ENCODE peak calls at places on chromosomes 7 and 10, in four cellular contexts. F, I, P and A are unnamed samples.

GRCh38 chr7:90345548-90346319 is 782 bp upstream of the GTPBP10 start:
- DNase-seq in F (no peak), I (peak; percentile 20), P (no peak), A (peak; percentile 39)

GRCh38 chr7:133482626-133483025 is 229.7 kb downstream of the EXOC4 start:
- DNase-seq in F (no peak), P (no peak), I (no peak), A (no peak)

GRCh38 chr10:129528376-129528978 is 61.4 kb downstream of the MGMT start:
- DNase-seq in F (no peak), I (no peak), P (no peak), A (no peak)

GRCh38 chr10:76429642-76430041 is 998.2 kb downstream of the LRMDA start:
- DNase-seq in F (no peak), P (no peak), I (no peak), A (no peak)

GRCh38 chr10:48526846-48527505 is 77.9 kb downstream of the ARHGAP22 start:
- DNase-seq in P (no peak), F (no peak), I (no peak), A (no peak)

GRCh38 chr7:28755255-28755654 is 202.9 kb downstream of the TRIL start:
- DNase-seq in P (no peak), I (no peak), F (no peak), A (no peak)

GRCh38 chr7:121366852-121367431 is 29.2 kb downstream of the FAM3C start:
- DNase-seq in P (no peak), I (peak; percentile 48), F (no peak), A (peak; percentile 41)

GRCh38 chr7:158413962-158414961 is 173.4 kb downstream of the PTPRN2 start:
- DNase-seq in I (no peak), P (no peak), F (no peak), A (no peak)

GRCh38 chr10:63637833-63638443 is 116.7 kb downstream of the REEP3 start:
- DNase-seq in F (no peak), P (no peak), I (no peak), A (no peak)

GRCh38 chr10:110414563-110415309 is 83.0 kb upstream of the DUSP5 start:
- DNase-seq in I (no peak), P (no peak), F (peak; percentile 99), A (no peak)

GRCh38 chr10:110411047-110411410 is 86.7 kb upstream of the DUSP5 start:
- DNase-seq in F (no peak), I (no peak), P (no peak), A (no peak)

GRCh38 chr10:110415809-110416208 is 81.9 kb upstream of the DUSP5 start:
- DNase-seq in F (no peak), I (no peak), P (no peak), A (no peak)

GRCh38 chr10:110413903-110414562 is 83.7 kb upstream of the DUSP5 start:
- DNase-seq in I (no peak), P (no peak), F (no peak), A (no peak)

GRCh38 chr10:110413049-110413783 is 84.5 kb upstream of the DUSP5 start:
- DNase-seq in I (no peak), F (no peak), P (no peak), A (no peak)
- TF ChIP-seq POLR2AphosphoS5 in I (no peak), F (no peak), P (no peak), A (no peak)

DNA sequence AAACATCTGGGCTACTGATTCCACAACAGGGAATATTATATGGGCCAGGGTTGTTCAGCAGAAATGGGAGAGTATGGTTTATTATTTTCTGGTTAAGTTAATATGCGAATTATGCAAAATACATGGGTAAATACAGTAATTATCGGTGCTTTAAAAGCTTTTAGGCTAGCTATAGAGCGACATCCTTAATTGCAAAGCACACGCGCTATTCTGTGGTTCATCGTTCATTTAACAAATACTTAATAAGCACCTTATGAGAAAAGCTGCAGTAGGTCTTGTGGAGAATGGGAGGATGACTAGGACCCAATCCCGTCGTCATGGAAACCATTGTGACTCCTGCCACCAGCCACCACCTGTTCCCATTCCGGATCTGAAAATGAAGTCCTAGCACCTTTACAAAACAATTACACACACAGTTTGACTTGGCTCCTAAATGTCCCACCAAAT is 615 bp upstream of the CEP41 start:
- DNase-seq in F (no peak), P (no peak), I (no peak), A (peak; percentile 38)
- TF ChIP-seq NRF1 in F (no peak), P (no peak), I (peak; percentile 74), A (no peak)

DNA sequence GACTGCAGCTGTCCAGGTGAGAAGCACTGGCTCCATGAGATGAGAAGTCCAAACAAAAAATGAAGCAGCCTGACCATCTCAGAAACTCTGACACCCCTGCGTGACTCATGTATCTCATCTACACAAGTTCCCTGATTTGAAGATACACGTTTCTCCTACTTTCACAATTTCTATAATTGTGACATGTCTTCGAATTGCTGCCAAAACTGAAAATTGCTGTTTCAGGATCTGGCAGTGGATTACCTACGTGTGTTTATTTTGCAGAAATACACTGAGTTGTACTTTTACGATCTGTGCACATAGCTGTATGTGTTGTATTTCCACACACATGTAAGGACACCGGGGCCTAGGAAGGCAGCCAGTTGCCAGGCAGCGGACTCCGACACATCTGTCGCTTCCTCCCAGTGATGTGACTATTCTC is 53.2 kb downstream of the LARP4B start:
- DNase-seq in I (no peak), P (no peak), F (no peak), A (no peak)
- TF ChIP-seq POLR2AphosphoS5 in I (no peak), P (no peak), F (no peak), A (no peak)

GRCh38 chr10:61964949-61965693 is 63.6 kb downstream of the ARID5B start:
- DNase-seq in I (no peak), F (no peak), P (no peak), A (no peak)

GRCh38 chr10:61963669-61964058 is 62.2 kb downstream of the ARID5B start:
- DNase-seq in P (no peak), F (no peak), I (no peak), A (no peak)

GRCh38 chr10:61961278-61961677 is 59.8 kb downstream of the ARID5B start:
- DNase-seq in F (peak; percentile 72), I (no peak), P (no peak), A (no peak)

GRCh38 chr10:61965694-61966284 is 64.3 kb downstream of the ARID5B start:
- DNase-seq in F (no peak), I (no peak), P (no peak), A (no peak)

DNA sequence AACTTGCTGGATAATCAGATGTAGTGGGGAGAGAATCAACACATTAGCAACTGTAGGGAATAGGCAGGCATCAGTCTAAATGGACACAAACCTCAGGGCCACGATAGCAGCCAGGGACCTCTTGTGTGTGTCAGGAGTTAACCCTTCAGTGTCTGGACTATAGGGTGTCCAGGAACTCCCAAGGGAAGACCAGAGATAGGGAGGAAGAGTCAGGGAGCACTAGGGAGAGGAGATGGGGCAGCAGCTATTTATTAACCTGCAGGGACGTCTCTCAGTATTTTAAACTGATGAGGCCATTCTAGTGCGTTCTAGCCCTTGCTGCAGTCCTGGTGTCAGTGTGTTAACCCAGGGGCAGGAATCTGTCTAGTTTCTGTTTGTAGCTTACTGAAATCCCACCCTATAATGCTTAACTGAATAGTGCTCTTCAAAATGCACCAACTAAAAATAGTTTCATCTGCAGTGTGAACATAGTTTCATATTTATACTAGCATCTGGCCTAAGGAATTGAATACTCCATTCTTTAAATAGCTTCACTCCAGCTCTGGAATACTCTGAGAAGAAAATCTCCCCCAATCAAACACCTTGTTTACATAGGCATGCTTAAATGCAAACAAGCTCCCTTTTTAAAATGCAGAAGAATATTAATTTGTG is 62.7 kb downstream of the ARID5B start:
- DNase-seq in P (no peak), I (no peak), F (no peak), A (no peak)
- TF ChIP-seq NRF1 in P (no peak), I (no peak), F (no peak), A (no peak)

GRCh38 chr10:21534611-21535493 is 820 bp downstream of the MLLT10 start:
- DNase-seq in F (no peak), P (no peak), I (peak; percentile 81), A (peak; percentile 78)
- TF ChIP-seq POLR2AphosphoS5 in F (no peak), P (peak; percentile 45), I (peak; percentile 60), A (no peak)

DNA sequence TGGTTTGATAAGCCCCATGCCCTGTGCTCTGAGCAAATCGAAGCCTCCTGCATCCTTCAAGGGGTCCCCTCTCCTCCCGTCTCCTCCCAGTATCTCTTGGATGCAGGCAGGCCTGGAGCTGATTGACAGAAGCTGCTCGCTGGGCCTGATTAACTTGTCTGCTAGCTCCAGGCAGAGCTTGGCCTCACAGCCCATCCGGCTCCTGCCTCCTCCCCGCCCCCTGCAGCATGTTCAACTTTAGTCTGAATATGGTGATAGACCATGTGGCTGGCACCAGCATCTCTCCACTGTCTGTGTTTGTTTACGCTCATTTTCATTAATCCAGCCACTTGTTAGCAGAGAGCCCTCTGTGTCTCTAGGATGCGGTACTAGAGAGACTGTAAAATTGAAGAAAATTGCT is 432.2 kb downstream of the DPP6 start:
- DNase-seq in I (no peak), F (no peak), P (no peak), A (peak; percentile 82)
- TF ChIP-seq NRF1 in I (no peak), F (no peak), P (no peak), A (no peak)

GRCh38 chr10:119410361-119411116 is 132.0 kb downstream of the RGS10 start:
- DNase-seq in P (no peak), I (no peak), F (no peak), A (no peak)

GRCh38 chr10:119408969-119409371 is 133.5 kb downstream of the RGS10 start:
- DNase-seq in F (no peak), P (no peak), I (no peak), A (no peak)

GRCh38 chr10:119408072-119408471 is 134.4 kb downstream of the RGS10 start:
- DNase-seq in P (no peak), F (no peak), I (no peak), A (no peak)

GRCh38 chr10:119409385-119409784 is 133.1 kb downstream of the RGS10 start:
- DNase-seq in P (no peak), I (no peak), F (no peak), A (no peak)

DNA sequence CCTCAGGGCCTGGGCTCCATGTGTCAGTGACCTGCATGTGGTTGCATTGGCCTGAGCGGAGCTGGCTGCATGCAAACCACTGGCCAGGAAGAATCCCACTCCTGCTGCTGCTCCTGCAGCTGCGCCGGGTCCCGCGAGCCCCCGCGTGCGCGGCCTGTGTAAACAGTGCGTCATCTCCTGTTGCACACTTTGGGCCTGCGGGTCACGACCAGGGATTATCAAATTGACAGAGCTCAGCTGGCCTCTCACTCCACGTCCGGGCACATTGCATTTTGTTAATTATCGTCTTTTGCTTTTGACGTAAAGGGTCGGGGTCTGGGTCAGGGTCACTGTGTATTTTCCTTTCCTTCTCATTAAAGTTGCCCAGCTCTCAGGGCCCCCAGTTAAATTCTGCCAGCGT is 132.6 kb downstream of the RGS10 start:
- DNase-seq in I (no peak), P (no peak), F (no peak), A (no peak)
- TF ChIP-seq POLR2AphosphoS5 in I (no peak), P (no peak), F (no peak), A (no peak)

DNA sequence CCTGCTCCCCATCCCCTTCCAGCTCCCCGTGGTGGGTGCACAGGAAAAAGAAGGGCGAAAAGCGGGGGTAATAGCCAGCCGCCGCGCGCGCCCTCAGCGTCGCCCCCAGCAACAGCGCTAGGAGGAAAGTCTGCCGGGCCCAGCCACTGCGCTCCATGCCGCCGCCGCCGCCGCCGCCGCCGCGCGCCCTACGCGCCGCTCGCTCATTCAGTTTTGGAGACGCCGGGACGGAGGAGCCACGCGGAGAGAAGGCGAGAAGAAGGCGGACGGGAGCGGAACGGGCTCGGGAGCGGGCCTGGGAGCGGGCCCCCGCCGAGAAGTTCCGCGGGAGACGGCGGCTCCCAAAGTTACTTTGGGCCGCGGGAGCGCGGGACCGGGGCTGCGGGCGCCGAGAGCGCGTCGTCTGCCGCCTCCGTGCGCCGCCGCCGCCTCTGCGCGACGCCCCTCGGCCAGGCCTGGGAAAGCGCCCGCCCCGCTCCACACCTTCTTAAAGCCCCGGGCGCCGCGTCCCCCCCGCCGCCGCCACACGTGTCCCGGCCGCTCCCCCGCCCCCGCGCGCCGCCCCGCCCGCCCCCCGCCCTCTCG is at the start of gene RELN:
- DNase-seq in I (peak; percentile 94), F (no peak), P (no peak), A (peak; percentile 85)
- TF ChIP-seq NRF1 in I (no peak), F (no peak), P (no peak), A (no peak)